ENCODE peak calls at places on chromosomes 4 and X, in five cellular contexts. F is pancreas, L is left lung, B is cardiac muscle cell, Z is endodermal cell. A is an unnamed sample.
A peak's percentile ranks its signal among the peaks of the same experiment; 100 is the strongest.

GRCh38 chr4:91256043-91256442 is 1047.7 kb upstream of the GRID2 start:
- DNase-seq in F (no peak), Z (peak; percentile 77), B (no peak), L (no peak), A (no peak)

GRCh38 chrX:17046478-17047097 is 100.1 kb downstream of the REPS2 start:
- DNase-seq in L (no peak), B (peak; percentile 81), Z (peak; percentile 88), F (no peak), A (no peak)

GRCh38 chrX:40504801-40505605 is 75.8 kb upstream of the ATP6AP2 start:
- DNase-seq in F (no peak), Z (peak; percentile 66), B (peak; percentile 84), L (no peak), A (no peak)

GRCh38 chr4:129095811-129096454 is at the start of gene C4orf33:
- DNase-seq in B (peak; percentile 81), F (peak; percentile 67), L (peak; percentile 89), Z (peak; percentile 84), A (no peak)

GRCh38 chr4:69748176-69748575 is 12.2 kb downstream of the SULT1B1 start:
- DNase-seq in F (no peak), L (no peak), B (peak; percentile 47), Z (no peak), A (no peak)

GRCh38 chrX:45322382-45322781 is 121.7 kb upstream of the DIPK2B start:
- DNase-seq in Z (peak; percentile 59), L (no peak), B (peak; percentile 80), F (no peak), A (no peak)

GRCh38 chr4:165502919-165503907 is 124.4 kb downstream of the CPE start:
- DNase-seq in L (no peak), Z (no peak), F (no peak), B (peak; percentile 87), A (no peak)

GRCh38 chr4:148017801-148018200 is 285.9 kb downstream of the ARHGAP10 start:
- DNase-seq in L (no peak), B (peak; percentile 37), F (no peak), Z (no peak), A (no peak)

GRCh38 chrX:100768679-100769338 is 36.9 kb upstream of the SYTL4 start:
- DNase-seq in Z (peak; percentile 96), L (peak; percentile 53), F (peak; percentile 95), B (peak; percentile 76), A (peak; percentile 85)

GRCh38 chrX:91434351-91435168 is at the start of gene PABPC5:
- DNase-seq in F (peak; percentile 64), B (peak; percentile 76), Z (peak; percentile 95), L (peak; percentile 81), A (peak; percentile 86)

GRCh38 chr4:46211406-46211805 is 87.6 kb upstream of the GABRG1 start:
- DNase-seq in Z (no peak), L (no peak), F (no peak), B (no peak), A (no peak)

GRCh38 chrX:47613082-47613481 is 6.6 kb downstream of the SYN1 start:
- DNase-seq in Z (no peak), L (no peak), F (no peak), B (no peak), A (no peak)

GRCh38 chrX:138723301-138723700 is 11.8 kb upstream of the FGF13 start:
- DNase-seq in Z (no peak), B (no peak), F (no peak), L (no peak), A (no peak)

GRCh38 chr4:101286663-101287062 is 60.7 kb downstream of the PPP3CA start:
- DNase-seq in F (no peak), Z (no peak), L (no peak), B (no peak), A (no peak)

GRCh38 chrX:131907488-131908314 is 115.4 kb upstream of the STK26 start:
- DNase-seq in Z (peak; percentile 62), L (no peak), F (no peak), B (no peak), A (no peak)

GRCh38 chr4:182427530-182427929 is 184.3 kb downstream of the TENM3 start:
- DNase-seq in Z (no peak), B (peak; percentile 52), L (no peak), F (no peak), A (no peak)

GRCh38 chr4:175674219-175674618 is 137.8 kb downstream of the GPM6A start:
- DNase-seq in B (no peak), F (no peak), Z (peak; percentile 48), L (no peak), A (no peak)

GRCh38 chrX:41327359-41327758 is 6.6 kb upstream of the DDX3X start:
- DNase-seq in B (no peak), Z (no peak), L (no peak), F (no peak), A (no peak)

GRCh38 chr4:38565271-38566199 is 98.5 kb upstream of the KLF3 start:
- DNase-seq in B (peak; percentile 58), L (no peak), F (no peak), Z (no peak), A (no peak)

GRCh38 chr4:7068883-7069282 is 1.0 kb upstream of the GRPEL1 start:
- DNase-seq in B (no peak), Z (peak; percentile 82), F (no peak), L (no peak), A (peak; percentile 69)

GRCh38 chr4:105281016-105281415 is 134.3 kb downstream of the TET2 start:
- DNase-seq in F (no peak), L (no peak), B (no peak), Z (no peak), A (no peak)

GRCh38 chrX:16671005-16671404 is 21.0 kb downstream of the S100G start:
- DNase-seq in Z (peak; percentile 66), B (peak; percentile 74), F (no peak), L (no peak), A (no peak)

GRCh38 chrX:120629667-120630537 is at the start of gene C1GALT1C1:
- DNase-seq in Z (peak; percentile 95), F (peak; percentile 89), B (peak; percentile 96), L (peak; percentile 95), A (peak; percentile 90)

GRCh38 chr4:84258905-84259830 is 239.9 kb downstream of the NKX6-1 start:
- DNase-seq in Z (peak; percentile 70), F (no peak), B (peak; percentile 21), L (no peak), A (no peak)

GRCh38 chr4:152663203-152664066 is 16.4 kb downstream of the TMEM154 start:
- DNase-seq in F (no peak), Z (peak; percentile 42), B (no peak), L (no peak), A (no peak)

GRCh38 chr4:168631241-168632151 is 134.6 kb downstream of the PALLD start:
- DNase-seq in L (peak; percentile 87), B (peak; percentile 77), F (peak; percentile 86), Z (peak; percentile 90), A (peak; percentile 85)

GRCh38 chr4:158112612-158113011 is 60.2 kb downstream of the GASK1B start:
- DNase-seq in B (peak; percentile 55), Z (no peak), L (no peak), F (no peak), A (no peak)

GRCh38 chr4:93660036-93660435 is 168.5 kb upstream of the ATOH1 start:
- DNase-seq in L (no peak), B (no peak), Z (no peak), F (no peak), A (no peak)

GRCh38 chrX:17005712-17006372 is 59.4 kb downstream of the REPS2 start:
- DNase-seq in F (no peak), Z (no peak), B (peak; percentile 51), L (no peak), A (no peak)

DNA sequence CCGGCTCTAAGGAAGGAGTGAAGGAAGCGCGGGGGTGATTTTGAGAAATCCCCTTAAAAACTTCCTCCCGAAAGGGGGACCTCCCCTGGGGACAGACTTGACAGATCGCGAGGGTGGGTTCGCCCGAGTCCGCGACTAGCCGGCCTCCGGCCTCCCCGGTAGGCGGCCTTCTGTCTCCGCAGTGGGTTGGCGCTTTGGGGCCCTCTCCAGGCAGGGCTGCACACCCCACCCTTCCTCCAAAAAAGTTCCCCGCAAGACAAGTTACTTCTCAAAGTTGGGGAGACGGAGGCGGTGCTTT is 24.8 kb downstream of the HOPX start:
- DNase-seq in F (peak; percentile 55), L (no peak), B (no peak), Z (peak; percentile 66), A (no peak)
- TF ChIP-seq CTCF in F (no peak), L (no peak), B (peak; percentile 31), Z (peak; percentile 60), A (peak; percentile 44)

DNA sequence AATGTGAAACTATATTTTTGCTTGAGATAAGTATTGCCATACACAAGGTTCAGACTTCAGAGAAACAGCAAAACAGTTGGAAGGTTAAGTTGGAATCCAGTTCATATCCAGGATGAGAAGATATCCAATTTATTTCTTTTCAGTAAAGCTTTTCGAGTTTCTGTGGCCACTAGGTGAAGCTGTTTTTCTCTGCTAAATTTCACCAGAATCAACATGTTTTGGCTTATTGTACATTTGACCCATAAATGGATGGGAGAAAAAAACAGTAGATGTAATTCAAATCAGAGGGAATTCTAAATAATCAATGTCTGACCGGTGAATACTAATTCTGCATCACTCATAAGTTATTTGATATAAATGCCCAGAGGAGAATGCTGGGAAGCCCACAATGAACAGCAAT is 9.1 kb upstream of the METTL14 start:
- DNase-seq in L (no peak), F (no peak), Z (no peak), B (no peak), A (no peak)
- TF ChIP-seq CTCF in L (no peak), F (no peak), Z (peak; percentile 25), B (no peak), A (no peak)

GRCh38 chrX:73021361-73022092 is 18.8 kb downstream of the PABPC1L2B start:
- DNase-seq in B (no peak), L (peak; percentile 8), Z (no peak), F (peak; percentile 44), A (no peak)
- TF ChIP-seq CTCF in B (no peak), L (no peak), Z (no peak), F (no peak), A (no peak)

GRCh38 chr4:23036503-23036902 is 343.8 kb downstream of the GBA3 start:
- DNase-seq in B (no peak), L (no peak), Z (no peak), F (no peak), A (no peak)
- TF ChIP-seq CTCF in B (no peak), L (no peak), Z (no peak), F (no peak), A (no peak)

GRCh38 chrX:135973548-135974278 is at the start of gene MMGT1:
- DNase-seq in L (peak; percentile 93), Z (peak; percentile 91), B (peak; percentile 88), F (peak; percentile 84), A (peak; percentile 79)

GRCh38 chrX:135975421-135975820 is 1.6 kb upstream of the MMGT1 start:
- DNase-seq in B (no peak), L (no peak), F (no peak), Z (no peak), A (no peak)

GRCh38 chrX:135974279-135974856 is 580 bp upstream of the MMGT1 start:
- DNase-seq in B (peak; percentile 86), Z (peak; percentile 89), L (peak; percentile 85), F (peak; percentile 82), A (peak; percentile 72)

GRCh38 chrX:135977611-135978010 is 3.8 kb upstream of the MMGT1 start:
- DNase-seq in B (no peak), F (no peak), Z (no peak), L (no peak), A (no peak)

GRCh38 chrX:135973025-135973547 is 702 bp downstream of the MMGT1 start:
- DNase-seq in Z (no peak), F (no peak), B (peak; percentile 19), L (no peak), A (no peak)
- TF ChIP-seq CTCF in Z (no peak), F (no peak), B (no peak), L (no peak), A (no peak)